ENCODE peak calls at places on chromosome 1, in four cellular contexts. O, Q, W and X are unnamed samples. For H3K27me3, the result is how much of the 10 kb centered on the place peaks cover.

GRCh38 chr1:75719810-75720209 is 4.7 kb upstream of the ACADM start:
- DNase-seq in O (no peak), Q (no peak), W (no peak), X (no peak)

GRCh38 chr1:180155202-180155682 is 573 bp downstream of the QSOX1 start:
- DNase-seq in O (no peak), Q (no peak), W (no peak), X (peak)

GRCh38 chr1:154241703-154242352 is 21.1 kb downstream of the UBAP2L start:
- DNase-seq in O (no peak), Q (no peak), W (no peak), X (no peak)

GRCh38 chr1:247378334-247379073 is 37.5 kb upstream of the NLRP3 start:
- DNase-seq in O (no peak), Q (no peak), W (no peak), X (no peak)

GRCh38 chr1:87805661-87806376 is 477.1 kb downstream of the LMO4 start:
- DNase-seq in O (no peak), Q (no peak), W (no peak), X (peak)

GRCh38 chr1:184967045-184967444 is 7.3 kb downstream of the NIBAN1 start:
- DNase-seq in O (no peak), Q (no peak), W (no peak), X (no peak)

GRCh38 chr1:203328714-203329122 is 22.2 kb downstream of the FMOD start:
- DNase-seq in O (no peak), Q (no peak), W (no peak), X (peak)

GRCh38 chr1:201888282-201889033 is at the start of gene SHISA4:
- DNase-seq in O (peak), Q (peak), W (peak), X (peak)

GRCh38 chr1:40258445-40258769 is 371 bp downstream of the ZMPSTE24 start:
- DNase-seq in O (no peak), Q (no peak), W (no peak), X (no peak)

GRCh38 chr1:154611150-154611865 is 3.3 kb upstream of the ADAR start:
- DNase-seq in O (no peak), Q (no peak), W (no peak), X (peak)

GRCh38 chr1:76547916-76548315 is 319.4 kb upstream of the ST6GALNAC5 start:
- DNase-seq in O (no peak), Q (no peak), W (no peak), X (no peak)

GRCh38 chr1:102834688-102835320 is 273.5 kb downstream of the COL11A1 start:
- DNase-seq in O (no peak), Q (no peak), W (no peak), X (no peak)

GRCh38 chr1:157455318-157455717 is 97.0 kb downstream of the FCRL5 start:
- DNase-seq in O (no peak), Q (no peak), W (no peak), X (no peak)

GRCh38 chr1:25896266-25896665 is 10.0 kb downstream of the STMN1 start:
- DNase-seq in O (no peak), Q (no peak), W (no peak), X (no peak)

GRCh38 chr1:25899792-25900191 is 6.4 kb downstream of the STMN1 start:
- DNase-seq in O (no peak), Q (no peak), W (no peak), X (no peak)

GRCh38 chr1:25898223-25899015 is 7.8 kb downstream of the STMN1 start:
- DNase-seq in O (no peak), Q (no peak), W (no peak), X (no peak)

GRCh38 chr1:25895365-25895990 is 10.7 kb downstream of the STMN1 start:
- DNase-seq in O (peak), Q (peak), W (peak), X (peak)

DNA sequence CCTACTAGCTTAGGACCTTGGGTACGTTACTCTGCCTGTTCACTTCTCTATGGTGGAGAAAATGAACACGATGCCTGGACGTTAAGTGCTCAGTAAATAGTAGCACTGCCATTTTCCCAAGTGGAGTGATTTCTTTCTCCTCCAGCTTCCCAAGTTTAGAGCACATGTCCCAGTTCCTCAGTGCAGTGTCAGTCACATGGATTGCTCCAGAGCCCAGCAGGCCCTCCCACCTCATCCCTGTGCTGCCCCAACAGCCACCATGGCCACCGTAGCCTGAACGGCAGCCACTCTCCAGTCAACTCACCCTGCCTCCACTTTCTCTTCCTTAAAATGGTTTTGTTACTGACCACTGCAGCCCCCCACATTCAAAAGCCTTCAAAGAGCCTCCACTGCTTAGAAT is 8.5 kb downstream of the STMN1 start:
- DNase-seq in O (no peak), Q (no peak), W (no peak), X (no peak)
- H3K27ac ChIP-seq in O (no peak), Q (no peak), W (no peak), X (no peak)

GRCh38 chr1:197732187-197732586 is 43.1 kb downstream of the DENND1B start:
- DNase-seq in O (no peak), Q (no peak), W (no peak), X (no peak)

GRCh38 chr1:197736689-197737088 is 38.6 kb downstream of the DENND1B start:
- DNase-seq in O (no peak), Q (no peak), W (no peak), X (no peak)

GRCh38 chr1:197731449-197731848 is 43.8 kb downstream of the DENND1B start:
- DNase-seq in O (no peak), Q (no peak), W (no peak), X (no peak)

GRCh38 chr1:197735461-197735860 is 39.8 kb downstream of the DENND1B start:
- DNase-seq in O (no peak), Q (no peak), W (no peak), X (peak)

DNA sequence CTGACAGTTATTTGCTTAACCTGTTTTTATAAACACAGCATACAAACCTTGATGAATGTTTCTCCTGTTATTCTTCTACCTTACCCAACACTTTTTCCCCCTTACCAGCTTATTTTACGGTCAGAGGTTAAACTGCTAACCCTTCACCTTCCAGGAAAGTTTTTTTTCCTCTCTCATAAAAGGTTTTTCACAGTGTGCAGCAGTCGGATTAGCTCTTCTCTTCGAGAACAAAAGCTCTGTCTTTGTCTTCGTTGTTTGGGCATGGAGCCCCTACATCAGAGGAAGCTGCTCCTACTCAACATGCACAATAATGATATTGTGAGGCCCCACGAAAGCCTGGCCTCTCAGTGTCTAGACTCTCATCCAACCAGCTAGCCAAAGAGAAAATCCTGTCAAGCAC is 42.0 kb downstream of the DENND1B start:
- DNase-seq in O (no peak), Q (no peak), W (no peak), X (no peak)
- H3K27me3 ChIP-seq in O (under half), Q (under half), W (under half), X (under half)

DNA sequence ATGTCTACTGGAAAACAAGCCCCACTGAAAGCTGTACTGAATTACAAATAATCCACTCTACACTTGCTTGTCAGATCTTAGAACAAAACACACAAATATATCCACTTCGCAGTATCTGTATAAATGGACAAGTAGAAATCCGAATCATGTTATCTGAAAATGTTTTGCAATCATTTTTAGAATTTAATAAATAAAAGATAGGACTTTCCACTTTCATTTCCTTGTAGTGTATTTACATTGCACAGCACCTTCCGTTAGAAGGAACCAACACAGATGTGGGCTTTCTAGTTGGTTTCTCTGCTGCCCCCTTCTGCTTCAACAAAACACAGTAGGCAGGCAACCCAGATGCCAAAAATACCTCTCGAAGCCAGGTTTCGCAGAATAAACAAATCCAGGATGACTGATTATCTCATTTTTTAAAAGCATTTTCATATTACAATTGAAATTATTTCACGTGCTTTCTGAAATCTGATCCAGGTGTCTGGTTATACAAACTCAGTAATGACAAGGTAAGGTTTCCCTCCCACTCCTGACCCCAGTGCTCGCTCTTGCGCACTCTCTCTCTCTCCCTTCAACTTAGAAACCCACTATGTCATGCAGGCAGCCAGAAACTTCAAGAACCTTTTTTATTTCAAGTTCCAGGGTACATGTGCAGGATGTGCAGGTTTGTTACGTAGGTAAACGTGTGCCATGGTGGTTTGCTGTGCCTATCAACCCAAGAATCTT is 389.9 kb downstream of the SMYD3 start:
- DNase-seq in O (peak), Q (peak), W (no peak), X (peak)
- H3K27ac ChIP-seq in O (no peak), Q (no peak), W (no peak), X (no peak)

DNA sequence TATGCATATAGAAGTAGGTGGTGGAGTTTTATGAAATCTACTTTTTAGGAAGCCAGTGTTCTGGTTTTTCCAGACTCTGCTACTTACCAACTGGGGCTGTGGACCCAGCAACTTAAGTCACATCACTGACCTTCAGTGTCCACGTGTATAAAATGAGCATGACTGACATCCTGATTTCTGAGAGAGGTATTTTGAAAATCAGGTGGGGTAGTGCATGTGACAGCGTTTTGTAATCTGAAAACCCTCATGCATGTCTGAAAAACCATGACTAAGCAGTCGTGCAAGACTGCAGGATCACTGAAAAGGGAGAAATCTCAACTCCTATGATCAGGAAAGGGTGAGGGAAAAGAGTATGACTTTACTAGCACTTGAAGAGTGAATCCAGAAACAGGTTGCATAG is 26.1 kb downstream of the CR1L start:
- DNase-seq in O (no peak), Q (no peak), W (no peak), X (no peak)
- H3K27me3 ChIP-seq in O (under half), Q (under half), W (under half), X (under half)

GRCh38 chr1:94194079-94194478 is 43.3 kb downstream of the ARHGAP29 start:
- DNase-seq in O (no peak), Q (no peak), W (no peak), X (no peak)

GRCh38 chr1:94193128-94193527 is 44.3 kb downstream of the ARHGAP29 start:
- DNase-seq in O (no peak), Q (no peak), W (no peak), X (no peak)

GRCh38 chr1:94186946-94187345 is 50.4 kb downstream of the ARHGAP29 start:
- DNase-seq in O (no peak), Q (no peak), W (no peak), X (no peak)

GRCh38 chr1:94191216-94191615 is 46.2 kb downstream of the ARHGAP29 start:
- DNase-seq in O (no peak), Q (no peak), W (no peak), X (no peak)
- H3K27ac ChIP-seq in O (no peak), Q (no peak), W (no peak), X (no peak)

GRCh38 chr1:3560981-3561380 is 50.3 kb downstream of the MEGF6 start:
- DNase-seq in O (no peak), Q (no peak), W (no peak), X (no peak)
- H3K27me3 ChIP-seq in O (under half), Q (under half), W (under half), X (under half)